ENCODE peak calls at places on chromosomes 6 and 20, in six cellular contexts. One of them, this sample, is unnamed.

GRCh38 chr6:129009856-129010255 is 126.9 kb downstream of the LAMA2 start:
- DNase-seq in COLO829: no peak
- DNase-seq in PC-9: no peak
- DNase-seq in HFF-Myc: no peak
- DNase-seq in stimulated activated CD4-positive, alpha-beta T cell treated with anti-CD3 and anti-CD28 coated beads, Interleukin-4, amount 100 ng/mL, for 48 hours: no peak
- DNase-seq in neural progenitor cell: no peak
- DNase-seq in this sample: no peak

GRCh38 chr6:62150048-62150663 is 135.9 kb downstream of the KHDRBS2 start:
- DNase-seq in neural progenitor cell: peak
- DNase-seq in stimulated activated CD4-positive, alpha-beta T cell treated with anti-CD3 and anti-CD28 coated beads, Interleukin-4, amount 100 ng/mL, for 48 hours: no peak
- DNase-seq in HFF-Myc: peak
- DNase-seq in COLO829: peak
- DNase-seq in PC-9: no peak
- DNase-seq in this sample: peak

GRCh38 chr20:8670207-8670899 is 398.5 kb upstream of the PLCB4 start:
- DNase-seq in neural progenitor cell: no peak
- DNase-seq in PC-9: no peak
- DNase-seq in stimulated activated CD4-positive, alpha-beta T cell treated with anti-CD3 and anti-CD28 coated beads, Interleukin-4, amount 100 ng/mL, for 48 hours: no peak
- DNase-seq in COLO829: no peak
- DNase-seq in HFF-Myc: no peak
- DNase-seq in this sample: no peak

GRCh38 chr20:25576783-25577530 is 8.4 kb downstream of the NINL start:
- DNase-seq in PC-9: no peak
- DNase-seq in neural progenitor cell: no peak
- DNase-seq in COLO829: no peak
- DNase-seq in stimulated activated CD4-positive, alpha-beta T cell treated with anti-CD3 and anti-CD28 coated beads, Interleukin-4, amount 100 ng/mL, for 48 hours: no peak
- DNase-seq in HFF-Myc: no peak
- DNase-seq in this sample: no peak

GRCh38 chr6:195861-196360 is 96.4 kb upstream of the DUSP22 start:
- DNase-seq in HFF-Myc: no peak
- DNase-seq in stimulated activated CD4-positive, alpha-beta T cell treated with anti-CD3 and anti-CD28 coated beads, Interleukin-4, amount 100 ng/mL, for 48 hours: peak
- DNase-seq in neural progenitor cell: no peak
- DNase-seq in COLO829: peak
- DNase-seq in PC-9: no peak
- DNase-seq in this sample: peak

GRCh38 chr6:136959471-136959891 is 37.4 kb downstream of the SLC35D3 start:
- DNase-seq in HFF-Myc: no peak
- DNase-seq in COLO829: no peak
- DNase-seq in stimulated activated CD4-positive, alpha-beta T cell treated with anti-CD3 and anti-CD28 coated beads, Interleukin-4, amount 100 ng/mL, for 48 hours: no peak
- DNase-seq in PC-9: no peak
- DNase-seq in neural progenitor cell: peak
- DNase-seq in this sample: peak

GRCh38 chr20:6045566-6045965 is 8.3 kb downstream of the LRRN4 start:
- DNase-seq in PC-9: no peak
- DNase-seq in HFF-Myc: no peak
- DNase-seq in stimulated activated CD4-positive, alpha-beta T cell treated with anti-CD3 and anti-CD28 coated beads, Interleukin-4, amount 100 ng/mL, for 48 hours: no peak
- DNase-seq in COLO829: no peak
- DNase-seq in neural progenitor cell: no peak
- DNase-seq in this sample: no peak

GRCh38 chr6:101912266-101912665 is 518.8 kb downstream of the GRIK2 start:
- DNase-seq in COLO829: peak
- DNase-seq in neural progenitor cell: peak
- DNase-seq in HFF-Myc: no peak
- DNase-seq in PC-9: no peak
- DNase-seq in stimulated activated CD4-positive, alpha-beta T cell treated with anti-CD3 and anti-CD28 coated beads, Interleukin-4, amount 100 ng/mL, for 48 hours: no peak
- DNase-seq in this sample: no peak

GRCh38 chr6:21748343-21749063 is 155.0 kb downstream of the SOX4 start:
- DNase-seq in stimulated activated CD4-positive, alpha-beta T cell treated with anti-CD3 and anti-CD28 coated beads, Interleukin-4, amount 100 ng/mL, for 48 hours: no peak
- DNase-seq in HFF-Myc: no peak
- DNase-seq in PC-9: peak
- DNase-seq in neural progenitor cell: no peak
- DNase-seq in COLO829: peak
- DNase-seq in this sample: peak

GRCh38 chr20:44279228-44279627 is 31.8 kb downstream of the FITM2 start:
- DNase-seq in PC-9: no peak
- DNase-seq in COLO829: no peak
- DNase-seq in HFF-Myc: no peak
- DNase-seq in stimulated activated CD4-positive, alpha-beta T cell treated with anti-CD3 and anti-CD28 coated beads, Interleukin-4, amount 100 ng/mL, for 48 hours: no peak
- DNase-seq in neural progenitor cell: no peak
- DNase-seq in this sample: no peak

GRCh38 chr20:48115511-48115910 is 330.2 kb upstream of the SULF2 start:
- DNase-seq in COLO829: no peak
- DNase-seq in PC-9: no peak
- DNase-seq in stimulated activated CD4-positive, alpha-beta T cell treated with anti-CD3 and anti-CD28 coated beads, Interleukin-4, amount 100 ng/mL, for 48 hours: no peak
- DNase-seq in HFF-Myc: no peak
- DNase-seq in neural progenitor cell: no peak
- DNase-seq in this sample: no peak

This sample was measured in left kidney.